ENCODE peak calls at places on chromosomes 7 and 10, in seven cellular contexts. V is HCT116, D is H1, L is SK-N-SH, E is HepG2, M is GM12878, R is K562. S is an unnamed sample.

GRCh38 chr10:129622736-129623135 is 155.7 kb downstream of the MGMT start:
- DNase-seq in M (no peak), R (no peak), V (no peak), L (no peak), D (no peak), E (no peak), S (no peak)

GRCh38 chr10:132355297-132355696 is 23.3 kb downstream of the LRRC27 start:
- DNase-seq in E (no peak), L (no peak), M (no peak), V (no peak), D (no peak), R (no peak), S (no peak)

GRCh38 chr10:79243211-79244067 is 103.8 kb upstream of the PPIF start:
- DNase-seq in R (no peak), V (no peak), M (no peak), D (no peak), L (peak; percentile 83), E (no peak), S (peak; percentile 51)

GRCh38 chr10:33465747-33466146 is 131.3 kb upstream of the NRP1 start:
- DNase-seq in D (no peak), V (no peak), R (no peak), L (no peak), E (no peak), M (no peak), S (no peak)

GRCh38 chr10:94549221-94549620 is 3.6 kb downstream of the HELLS start:
- DNase-seq in R (no peak), M (no peak), E (no peak), D (no peak), V (no peak), L (no peak), S (no peak)

GRCh38 chr10:52771534-52772455 is 789 bp downstream of the MBL2 start:
- DNase-seq in M (no peak), E (peak; percentile 88), R (no peak), D (no peak), V (no peak), L (no peak), S (no peak)

GRCh38 chr10:96708456-96708855 is 11.9 kb downstream of the PIK3AP1 start:
- DNase-seq in M (no peak), E (no peak), D (no peak), L (no peak), V (no peak), R (no peak), S (no peak)

GRCh38 chr10:29119374-29119773 is 169.5 kb upstream of the LYZL1 start:
- DNase-seq in D (peak; percentile 64), L (no peak), V (peak; percentile 29), E (peak; percentile 46), R (peak; percentile 61), M (no peak), S (peak; percentile 82)

GRCh38 chr10:60986779-60987178 is 42.8 kb upstream of the RHOBTB1 start:
- DNase-seq in D (no peak), R (no peak), M (no peak), L (no peak), E (no peak), V (no peak), S (no peak)

GRCh38 chr10:119517235-119518141 is 25.0 kb downstream of the RGS10 start:
- DNase-seq in R (no peak), V (no peak), D (no peak), E (no peak), L (no peak), M (peak; percentile 59), S (no peak)

GRCh38 chr7:86207740-86208139 is 436.0 kb upstream of the GRM3 start:
- DNase-seq in E (no peak), L (no peak), V (no peak), D (no peak), M (no peak), R (no peak), S (no peak)

GRCh38 chr7:95102662-95103061 is 195.3 kb downstream of the PPP1R9A start:
- DNase-seq in M (no peak), V (no peak), D (no peak), R (no peak), L (no peak), E (peak; percentile 5), S (no peak)

GRCh38 chr7:135601182-135601581 is 43.5 kb downstream of the NUP205 start:
- DNase-seq in V (no peak), D (no peak), R (no peak), M (no peak), E (no peak), L (no peak), S (no peak)

GRCh38 chr10:78904196-78904595 is 164.6 kb upstream of the ZMIZ1 start:
- DNase-seq in M (no peak), L (no peak), V (no peak), R (no peak), E (no peak), D (no peak), S (no peak)

GRCh38 chr7:21076054-21076453 is 289.4 kb upstream of the SP8 start:
- DNase-seq in L (no peak), E (peak; percentile 39), D (no peak), M (no peak), R (no peak), V (no peak), S (no peak)

GRCh38 chr10:55212051-55212450 is 411.0 kb upstream of the PCDH15 start:
- DNase-seq in E (no peak), V (no peak), M (no peak), D (no peak), L (no peak), R (no peak), S (no peak)

GRCh38 chr10:35355971-35356724 is 19.8 kb downstream of the CCNY start:
- DNase-seq in E (no peak), L (no peak), D (no peak), V (no peak), M (peak; percentile 53), R (no peak), S (no peak)

GRCh38 chr7:101614098-101614938 is 14.8 kb downstream of the MYL10 start:
- DNase-seq in E (no peak), M (no peak), L (no peak), V (no peak), R (no peak), D (no peak), S (no peak)

GRCh38 chr7:155258233-155258575 is 39.5 kb upstream of the INSIG1 start:
- DNase-seq in L (no peak), D (no peak), E (no peak), V (no peak), M (no peak), R (no peak), S (no peak)

GRCh38 chr7:130338233-130338632 is 6.4 kb upstream of the CPA5 start:
- DNase-seq in R (no peak), M (no peak), V (no peak), L (no peak), D (no peak), E (no peak), S (no peak)

GRCh38 chr7:33757563-33758165 is 147.7 kb upstream of the BMPER start:
- DNase-seq in L (peak; percentile 45), V (no peak), D (no peak), M (no peak), E (peak; percentile 16), R (peak; percentile 22), S (peak; percentile 77)

GRCh38 chr7:97859606-97860204 is 12.5 kb downstream of the ASNS start:
- DNase-seq in E (no peak), D (no peak), M (no peak), L (no peak), V (no peak), R (no peak), S (no peak)

GRCh38 chr7:50229964-50230363 is 74.6 kb upstream of the IKZF1 start:
- DNase-seq in R (peak; percentile 42), L (no peak), D (no peak), E (no peak), M (no peak), V (peak; percentile 19), S (no peak)
- TF ChIP-seq JUND in R (no peak), L (no peak), D (no peak), E (no peak), M (no peak), V (no peak), S (no peak)

DNA sequence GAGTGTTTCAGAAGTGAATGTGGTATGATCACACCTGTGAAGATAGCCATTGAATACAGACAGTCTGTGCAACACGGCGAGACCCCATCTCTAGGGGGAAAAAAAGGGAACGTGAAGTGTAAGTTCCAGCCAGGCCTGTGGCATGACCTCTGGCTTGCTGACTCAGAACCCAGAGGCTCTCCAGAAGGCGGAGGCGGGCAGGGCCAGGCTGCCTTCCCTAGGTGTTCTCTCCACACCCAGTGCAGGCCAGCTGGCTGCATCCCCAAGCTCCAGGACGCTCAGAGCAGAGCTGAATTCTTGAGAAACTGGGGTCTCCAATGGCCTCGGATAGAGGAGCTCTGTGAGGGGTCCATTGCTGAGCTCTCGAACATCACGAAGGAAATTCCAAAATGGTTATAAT is 83.8 kb downstream of the CHST15 start:
- DNase-seq in R (no peak), M (no peak), V (no peak), E (no peak), L (no peak), D (no peak), S (no peak)
- TF ChIP-seq JUND in R (no peak), M (no peak), V (no peak), E (no peak), L (no peak), D (no peak), S (no peak)

DNA sequence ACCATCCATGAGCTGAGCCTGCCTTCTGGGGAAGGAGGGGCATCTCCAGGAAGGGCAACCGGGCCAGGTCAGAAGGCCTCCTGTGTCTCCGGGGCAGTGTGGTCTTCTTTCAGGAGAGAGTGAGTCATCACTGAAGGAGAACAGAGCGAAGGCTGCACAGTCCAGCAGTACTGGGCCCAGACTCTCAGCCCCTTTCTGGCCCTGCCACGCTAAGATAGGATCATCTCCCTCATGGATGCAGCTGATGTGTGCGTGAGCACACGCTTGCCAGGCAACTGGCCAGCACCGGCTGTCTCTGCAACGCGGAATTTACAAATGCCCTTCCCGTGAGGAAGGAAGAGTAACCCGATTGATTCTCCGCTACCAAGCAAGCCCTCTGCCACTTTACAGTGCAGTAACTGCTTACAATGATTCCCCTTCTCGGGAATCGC is 328.2 kb downstream of the TNS3 start:
- DNase-seq in E (no peak), M (no peak), L (peak; percentile 77), R (peak; percentile 38), D (no peak), V (peak; percentile 21), S (no peak)
- TF ChIP-seq JUND in E (peak; percentile 31), M (no peak), L (peak; percentile 87), R (peak; percentile 83), D (peak; percentile 72), V (peak; percentile 74), S (no peak)

GRCh38 chr7:45979275-45980180 is 58.5 kb upstream of the IGFBP3 start:
- DNase-seq in L (no peak), E (no peak), D (no peak), M (no peak), R (no peak), V (no peak), S (no peak)

GRCh38 chr7:45978010-45978681 is 57.1 kb upstream of the IGFBP3 start:
- DNase-seq in E (peak; percentile 78), D (peak; percentile 41), V (peak; percentile 95), R (no peak), M (peak; percentile 8), L (no peak), S (peak; percentile 92)

GRCh38 chr7:45977256-45977655 is 56.2 kb upstream of the IGFBP3 start:
- DNase-seq in E (no peak), D (no peak), V (no peak), M (no peak), R (no peak), L (no peak), S (no peak)

GRCh38 chr7:45980181-45980905 is 59.3 kb upstream of the IGFBP3 start:
- DNase-seq in V (no peak), R (no peak), M (no peak), E (no peak), L (no peak), D (no peak), S (no peak)

GRCh38 chr7:45978731-45979211 is 57.7 kb upstream of the IGFBP3 start:
- DNase-seq in D (no peak), V (no peak), M (no peak), E (no peak), R (no peak), L (no peak), S (no peak)
- TF ChIP-seq JUND in D (no peak), V (no peak), M (no peak), E (no peak), R (no peak), L (no peak), S (no peak)